ENCODE peak calls at places on chromosomes 13 and 19, in six cellular contexts. G, O, E, Q, H and S are unnamed samples.

GRCh38 chr13:26601669-26602068 is 44.2 kb downstream of the WASF3 start:
- DNase-seq in O (peak), H (no peak), E (no peak), Q (no peak), G (peak), S (peak)

GRCh38 chr13:110503037-110503901 is 58.3 kb downstream of the RAB20 start:
- DNase-seq in E (no peak), G (no peak), H (no peak), Q (no peak), O (peak), S (no peak)

GRCh38 chr19:49558591-49558990 is 21.8 kb downstream of the NOSIP start:
- DNase-seq in O (no peak), G (no peak), Q (no peak), E (no peak), H (no peak), S (no peak)

GRCh38 chr19:44813331-44814131 is 4.6 kb downstream of the BCAM start:
- DNase-seq in H (no peak), E (peak), G (peak), Q (no peak), O (no peak), S (no peak)

GRCh38 chr13:97307882-97308624 is 85.9 kb downstream of the MBNL2 start:
- DNase-seq in E (no peak), Q (no peak), O (peak), H (no peak), G (peak), S (no peak)

GRCh38 chr13:33509642-33510229 is 224.2 kb upstream of the STARD13 start:
- DNase-seq in E (no peak), H (no peak), G (peak), Q (no peak), O (peak), S (no peak)

GRCh38 chr13:96636310-96636709 is 358.0 kb downstream of the OXGR1 start:
- DNase-seq in Q (no peak), H (no peak), E (no peak), G (no peak), O (no peak), S (no peak)

GRCh38 chr19:35202722-35203674 is 25.5 kb downstream of the FAM187B start:
- DNase-seq in H (no peak), O (no peak), G (peak), Q (no peak), E (peak), S (no peak)